ENCODE peak calls at places on chromosome 14, in six cellular contexts. One of them, this sample, is unnamed.

GRCh38 chr14:61608245-61609142 is 86.8 kb upstream of the HIF1A start:
- DNase-seq in GM06990: no peak
- DNase-seq in activated B cell treated with CpG ODN at 0.5 μM for 24 hours: no peak
- DNase-seq in Right ventricle myocardium superior: no peak
- DNase-seq in effector CD4-positive, alpha-beta T cell: no peak
- DNase-seq in GF-D8: no peak
- DNase-seq in this sample: no peak

GRCh38 chr14:87567926-87568325 is 425.1 kb downstream of the GALC start:
- DNase-seq in GM06990: no peak
- DNase-seq in activated B cell treated with CpG ODN at 0.5 μM for 24 hours: no peak
- DNase-seq in Right ventricle myocardium superior: no peak
- DNase-seq in effector CD4-positive, alpha-beta T cell: no peak
- DNase-seq in GF-D8: no peak
- DNase-seq in this sample: no peak

GRCh38 chr14:104192146-104192882 is 53.9 kb downstream of the KIF26A start:
- DNase-seq in GM06990: no peak
- DNase-seq in activated B cell treated with CpG ODN at 0.5 μM for 24 hours: no peak
- DNase-seq in Right ventricle myocardium superior: no peak
- DNase-seq in effector CD4-positive, alpha-beta T cell: no peak
- DNase-seq in GF-D8: no peak
- DNase-seq in this sample: no peak

GRCh38 chr14:96581026-96581425 is 78.8 kb downstream of the PAPOLA start:
- DNase-seq in GM06990: no peak
- DNase-seq in activated B cell treated with CpG ODN at 0.5 μM for 24 hours: no peak
- DNase-seq in Right ventricle myocardium superior: no peak
- DNase-seq in effector CD4-positive, alpha-beta T cell: no peak
- DNase-seq in GF-D8: no peak
- DNase-seq in this sample: no peak

GRCh38 chr14:103286968-103287850 is 46.8 kb upstream of the EIF5 start:
- DNase-seq in GM06990: no peak
- DNase-seq in activated B cell treated with CpG ODN at 0.5 μM for 24 hours: no peak
- DNase-seq in Right ventricle myocardium superior: no peak
- DNase-seq in effector CD4-positive, alpha-beta T cell: no peak
- DNase-seq in GF-D8: no peak
- DNase-seq in this sample: no peak

GRCh38 chr14:106883218-106883692 is 1356.9 kb downstream of the TMEM121 start:
- DNase-seq in GM06990: peak
- DNase-seq in activated B cell treated with CpG ODN at 0.5 μM for 24 hours: no peak
- DNase-seq in Right ventricle myocardium superior: no peak
- DNase-seq in effector CD4-positive, alpha-beta T cell: no peak
- DNase-seq in GF-D8: no peak
- DNase-seq in this sample: no peak

GRCh38 chr14:92863281-92863680 is 59.7 kb upstream of the CHGA start:
- DNase-seq in GM06990: no peak
- DNase-seq in activated B cell treated with CpG ODN at 0.5 μM for 24 hours: no peak
- DNase-seq in Right ventricle myocardium superior: no peak
- DNase-seq in effector CD4-positive, alpha-beta T cell: no peak
- DNase-seq in GF-D8: no peak
- DNase-seq in this sample: no peak

GRCh38 chr14:93430889-93431670 is at the start of gene UNC79:
- DNase-seq in GM06990: no peak
- DNase-seq in activated B cell treated with CpG ODN at 0.5 μM for 24 hours: no peak
- DNase-seq in Right ventricle myocardium superior: no peak
- DNase-seq in effector CD4-positive, alpha-beta T cell: no peak
- DNase-seq in GF-D8: no peak
- DNase-seq in this sample: no peak

GRCh38 chr14:53779301-53779700 is 177.3 kb downstream of the BMP4 start:
- DNase-seq in GM06990: no peak
- DNase-seq in activated B cell treated with CpG ODN at 0.5 μM for 24 hours: no peak
- DNase-seq in Right ventricle myocardium superior: no peak
- DNase-seq in effector CD4-positive, alpha-beta T cell: no peak
- DNase-seq in GF-D8: no peak
- DNase-seq in this sample: no peak

GRCh38 chr14:70257526-70257925 is 68.8 kb upstream of the SLC8A3 start:
- DNase-seq in GM06990: no peak
- DNase-seq in activated B cell treated with CpG ODN at 0.5 μM for 24 hours: no peak
- DNase-seq in Right ventricle myocardium superior: no peak
- DNase-seq in effector CD4-positive, alpha-beta T cell: no peak
- DNase-seq in GF-D8: no peak
- DNase-seq in this sample: no peak

GRCh38 chr14:104219731-104220224 is 81.4 kb downstream of the KIF26A start:
- DNase-seq in GM06990: no peak
- DNase-seq in activated B cell treated with CpG ODN at 0.5 μM for 24 hours: no peak
- DNase-seq in Right ventricle myocardium superior: no peak
- DNase-seq in effector CD4-positive, alpha-beta T cell: no peak
- DNase-seq in GF-D8: no peak
- DNase-seq in this sample: no peak

GRCh38 chr14:95659986-95660385 is 26.2 kb upstream of the TCL1B start:
- DNase-seq in GM06990: no peak
- DNase-seq in activated B cell treated with CpG ODN at 0.5 μM for 24 hours: no peak
- DNase-seq in Right ventricle myocardium superior: no peak
- DNase-seq in effector CD4-positive, alpha-beta T cell: no peak
- DNase-seq in GF-D8: no peak
- DNase-seq in this sample: no peak

GRCh38 chr14:70882771-70883492 is 24.3 kb upstream of the PCNX1 start:
- DNase-seq in GM06990: peak
- DNase-seq in activated B cell treated with CpG ODN at 0.5 μM for 24 hours: no peak
- DNase-seq in Right ventricle myocardium superior: no peak
- DNase-seq in effector CD4-positive, alpha-beta T cell: no peak
- DNase-seq in GF-D8: peak
- DNase-seq in this sample: no peak

GRCh38 chr14:70061108-70061507 is 127.6 kb downstream of the SLC8A3 start:
- DNase-seq in GM06990: no peak
- DNase-seq in activated B cell treated with CpG ODN at 0.5 μM for 24 hours: no peak
- DNase-seq in Right ventricle myocardium superior: no peak
- DNase-seq in effector CD4-positive, alpha-beta T cell: no peak
- DNase-seq in GF-D8: no peak
- DNase-seq in this sample: no peak

GRCh38 chr14:21155963-21156362 is at the start of gene OR5AU1:
- DNase-seq in GM06990: no peak
- DNase-seq in activated B cell treated with CpG ODN at 0.5 μM for 24 hours: no peak
- DNase-seq in Right ventricle myocardium superior: no peak
- DNase-seq in effector CD4-positive, alpha-beta T cell: no peak
- DNase-seq in GF-D8: no peak
- DNase-seq in this sample: no peak

GRCh38 chr14:49933704-49934103 is 40.8 kb downstream of the ARF6 start:
- DNase-seq in GM06990: no peak
- DNase-seq in activated B cell treated with CpG ODN at 0.5 μM for 24 hours: no peak
- DNase-seq in Right ventricle myocardium superior: no peak
- DNase-seq in effector CD4-positive, alpha-beta T cell: no peak
- DNase-seq in GF-D8: no peak
- DNase-seq in this sample: no peak

GRCh38 chr14:102778616-102779351 is 1.5 kb downstream of the TRAF3 start:
- DNase-seq in GM06990: no peak
- DNase-seq in activated B cell treated with CpG ODN at 0.5 μM for 24 hours: no peak
- DNase-seq in Right ventricle myocardium superior: no peak
- DNase-seq in effector CD4-positive, alpha-beta T cell: no peak
- DNase-seq in GF-D8: no peak
- DNase-seq in this sample: no peak

GRCh38 chr14:75322746-75323145 is 44.1 kb downstream of the FOS start:
- DNase-seq in GM06990: no peak
- DNase-seq in activated B cell treated with CpG ODN at 0.5 μM for 24 hours: no peak
- DNase-seq in Right ventricle myocardium superior: no peak
- DNase-seq in effector CD4-positive, alpha-beta T cell: no peak
- DNase-seq in GF-D8: no peak
- DNase-seq in this sample: no peak

GRCh38 chr14:23664207-23664885 is 28.2 kb downstream of the DHRS2 start:
- DNase-seq in GM06990: no peak
- DNase-seq in activated B cell treated with CpG ODN at 0.5 μM for 24 hours: no peak
- DNase-seq in Right ventricle myocardium superior: no peak
- DNase-seq in effector CD4-positive, alpha-beta T cell: no peak
- DNase-seq in GF-D8: no peak
- DNase-seq in this sample: no peak

GRCh38 chr14:96978525-96979272 is 181.5 kb downstream of the VRK1 start:
- DNase-seq in GM06990: no peak
- DNase-seq in activated B cell treated with CpG ODN at 0.5 μM for 24 hours: no peak
- DNase-seq in Right ventricle myocardium superior: no peak
- DNase-seq in effector CD4-positive, alpha-beta T cell: no peak
- DNase-seq in GF-D8: no peak
- DNase-seq in this sample: no peak

GRCh38 chr14:23392613-23393012 is 15.5 kb downstream of the MYH6 start:
- DNase-seq in GM06990: no peak
- DNase-seq in activated B cell treated with CpG ODN at 0.5 μM for 24 hours: no peak
- DNase-seq in Right ventricle myocardium superior: no peak
- DNase-seq in effector CD4-positive, alpha-beta T cell: no peak
- DNase-seq in GF-D8: no peak
- DNase-seq in this sample: no peak

GRCh38 chr14:77583657-77584056 is 32.8 kb downstream of the SPTLC2 start:
- DNase-seq in GM06990: no peak
- DNase-seq in activated B cell treated with CpG ODN at 0.5 μM for 24 hours: no peak
- DNase-seq in Right ventricle myocardium superior: no peak
- DNase-seq in effector CD4-positive, alpha-beta T cell: no peak
- DNase-seq in GF-D8: no peak
- DNase-seq in this sample: no peak

GRCh38 chr14:35821546-35822411 is 4.4 kb upstream of the BRMS1L start:
- DNase-seq in GM06990: no peak
- DNase-seq in activated B cell treated with CpG ODN at 0.5 μM for 24 hours: no peak
- DNase-seq in Right ventricle myocardium superior: no peak
- DNase-seq in effector CD4-positive, alpha-beta T cell: no peak
- DNase-seq in GF-D8: peak
- DNase-seq in this sample: no peak

GRCh38 chr14:61695695-61696527 is 598 bp downstream of the HIF1A start:
- DNase-seq in GM06990: peak
- DNase-seq in activated B cell treated with CpG ODN at 0.5 μM for 24 hours: peak
- DNase-seq in Right ventricle myocardium superior: peak
- DNase-seq in effector CD4-positive, alpha-beta T cell: peak
- DNase-seq in GF-D8: no peak
- DNase-seq in this sample: no peak

GRCh38 chr14:95442633-95443021 is 73.8 kb downstream of the SYNE3 start:
- DNase-seq in GM06990: peak
- DNase-seq in activated B cell treated with CpG ODN at 0.5 μM for 24 hours: peak
- DNase-seq in Right ventricle myocardium superior: peak
- DNase-seq in effector CD4-positive, alpha-beta T cell: peak
- DNase-seq in GF-D8: peak
- DNase-seq in this sample: peak

GRCh38 chr14:79363291-79363690 is 848.0 kb downstream of the DIO2 start:
- DNase-seq in GM06990: no peak
- DNase-seq in activated B cell treated with CpG ODN at 0.5 μM for 24 hours: no peak
- DNase-seq in Right ventricle myocardium superior: no peak
- DNase-seq in effector CD4-positive, alpha-beta T cell: no peak
- DNase-seq in GF-D8: no peak
- DNase-seq in this sample: no peak

GRCh38 chr14:44778562-44778961 is 183.2 kb downstream of the KLHL28 start:
- DNase-seq in GM06990: no peak
- DNase-seq in activated B cell treated with CpG ODN at 0.5 μM for 24 hours: no peak
- DNase-seq in Right ventricle myocardium superior: no peak
- DNase-seq in effector CD4-positive, alpha-beta T cell: no peak
- DNase-seq in GF-D8: no peak
- DNase-seq in this sample: peak

GRCh38 chr14:101973356-101973755 is 9.0 kb downstream of the DYNC1H1 start:
- DNase-seq in GM06990: no peak
- DNase-seq in activated B cell treated with CpG ODN at 0.5 μM for 24 hours: no peak
- DNase-seq in Right ventricle myocardium superior: no peak
- DNase-seq in effector CD4-positive, alpha-beta T cell: no peak
- DNase-seq in GF-D8: no peak
- DNase-seq in this sample: no peak

GRCh38 chr14:56812364-56813103 is 2.3 kb upstream of the OTX2 start:
- DNase-seq in GM06990: no peak
- DNase-seq in activated B cell treated with CpG ODN at 0.5 μM for 24 hours: no peak
- DNase-seq in Right ventricle myocardium superior: no peak
- DNase-seq in effector CD4-positive, alpha-beta T cell: no peak
- DNase-seq in GF-D8: no peak
- DNase-seq in this sample: no peak

GRCh38 chr14:105742531-105742848 is 216.1 kb downstream of the TMEM121 start:
- DNase-seq in GM06990: peak
- DNase-seq in activated B cell treated with CpG ODN at 0.5 μM for 24 hours: no peak
- DNase-seq in Right ventricle myocardium superior: peak
- DNase-seq in effector CD4-positive, alpha-beta T cell: no peak
- DNase-seq in GF-D8: no peak
- DNase-seq in this sample: no peak

GRCh38 chr14:98138666-98139065 is 1133.3 kb downstream of the BCL11B start:
- DNase-seq in GM06990: no peak
- DNase-seq in activated B cell treated with CpG ODN at 0.5 μM for 24 hours: no peak
- DNase-seq in Right ventricle myocardium superior: no peak
- DNase-seq in effector CD4-positive, alpha-beta T cell: peak
- DNase-seq in GF-D8: no peak
- DNase-seq in this sample: no peak

GRCh38 chr14:37114039-37114438 is 58.4 kb downstream of the SLC25A21 start:
- DNase-seq in GM06990: no peak
- DNase-seq in activated B cell treated with CpG ODN at 0.5 μM for 24 hours: no peak
- DNase-seq in Right ventricle myocardium superior: no peak
- DNase-seq in effector CD4-positive, alpha-beta T cell: no peak
- DNase-seq in GF-D8: no peak
- DNase-seq in this sample: peak

GRCh38 chr14:105155071-105155651 is 13.4 kb downstream of the JAG2 start:
- DNase-seq in GM06990: no peak
- DNase-seq in activated B cell treated with CpG ODN at 0.5 μM for 24 hours: no peak
- DNase-seq in Right ventricle myocardium superior: no peak
- DNase-seq in effector CD4-positive, alpha-beta T cell: no peak
- DNase-seq in GF-D8: no peak
- DNase-seq in this sample: no peak

GRCh38 chr14:79483472-79483871 is 727.8 kb downstream of the DIO2 start:
- DNase-seq in GM06990: no peak
- DNase-seq in activated B cell treated with CpG ODN at 0.5 μM for 24 hours: no peak
- DNase-seq in Right ventricle myocardium superior: no peak
- DNase-seq in effector CD4-positive, alpha-beta T cell: no peak
- DNase-seq in GF-D8: no peak
- DNase-seq in this sample: peak

GRCh38 chr14:89921346-89921745 is 33.2 kb downstream of the EFCAB11 start:
- DNase-seq in GM06990: no peak
- DNase-seq in activated B cell treated with CpG ODN at 0.5 μM for 24 hours: no peak
- DNase-seq in Right ventricle myocardium superior: no peak
- DNase-seq in effector CD4-positive, alpha-beta T cell: no peak
- DNase-seq in GF-D8: no peak
- DNase-seq in this sample: no peak